ENCODE peak calls at places on chromosomes 4 and X, in five cellular contexts. C is fibroblast of lung, G is K562, O is HCT116, H is IMR-90. W is an unnamed sample.

GRCh38 chr4:179114615-179115014 is 1672.4 kb upstream of the AGA start:
- DNase-seq in O (no peak), G (no peak), C (no peak), H (no peak), W (no peak)

GRCh38 chr4:73341454-73341853 is 62.6 kb upstream of the ALB start:
- DNase-seq in H (peak), C (peak), G (peak), O (peak), W (peak)

GRCh38 chrX:135931644-135932487 is 38.4 kb downstream of the SAGE1 start:
- DNase-seq in G (peak), C (peak), H (peak), O (peak), W (peak)

GRCh38 chrX:56728321-56728720 is 722 bp upstream of the NBDY start:
- DNase-seq in O (no peak), C (peak), G (no peak), H (no peak), W (no peak)

GRCh38 chr4:19455850-19456602 is 795.7 kb upstream of the SLIT2 start:
- DNase-seq in H (no peak), G (no peak), C (no peak), O (peak), W (no peak)

GRCh38 chr4:10164877-10165283 is 48.3 kb upstream of the WDR1 start:
- DNase-seq in O (peak), H (peak), G (peak), C (peak), W (no peak)

GRCh38 chr4:36244257-36245084 is at the start of gene ARAP2:
- DNase-seq in G (peak), H (peak), C (peak), O (peak), W (peak)

GRCh38 chrX:86714441-86714840 is 566.2 kb downstream of the DACH2 start:
- DNase-seq in C (no peak), G (no peak), H (no peak), O (no peak), W (no peak)

GRCh38 chr4:13980317-13980716 is 352.8 kb upstream of the BOD1L1 start:
- DNase-seq in C (peak), H (peak), G (no peak), O (no peak), W (no peak)

GRCh38 chr4:56637154-56637553 is 43.9 kb downstream of the HOPX start:
- DNase-seq in H (no peak), G (no peak), O (no peak), C (no peak), W (no peak)

GRCh38 chr4:56640907-56641493 is 40.1 kb downstream of the HOPX start:
- DNase-seq in H (no peak), G (no peak), C (no peak), O (peak), W (peak)

GRCh38 chr4:56643596-56643995 is 37.5 kb downstream of the HOPX start:
- DNase-seq in G (no peak), C (no peak), O (no peak), H (no peak), W (no peak)

GRCh38 chr4:56637791-56638190 is 43.3 kb downstream of the HOPX start:
- DNase-seq in H (no peak), G (no peak), C (no peak), O (no peak), W (no peak)

DNA sequence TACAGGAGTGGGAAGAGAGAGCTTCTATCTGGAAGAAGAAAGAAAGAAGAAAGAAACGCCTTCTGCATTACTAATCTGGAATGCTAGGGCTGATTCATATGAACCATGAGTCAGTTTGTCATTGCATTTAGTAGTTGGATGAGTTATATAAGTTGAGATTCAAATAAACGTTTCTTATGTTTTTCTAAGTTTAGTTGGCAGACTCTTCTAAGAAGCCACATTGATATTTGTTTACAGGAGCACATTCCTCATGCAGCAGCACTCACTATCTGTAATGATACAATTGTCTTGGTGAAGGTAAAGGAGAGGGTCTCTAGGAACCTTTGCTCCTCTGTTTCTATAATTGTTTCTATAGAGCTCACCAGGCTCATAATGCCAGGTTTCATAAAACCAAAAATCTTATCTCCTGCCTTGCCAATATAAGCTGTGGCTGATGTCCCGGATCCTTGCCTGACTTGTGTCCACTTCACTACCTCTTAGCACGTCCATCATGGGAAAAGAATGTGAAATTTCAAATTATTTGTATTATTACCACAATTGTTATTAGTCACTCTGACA is 39.5 kb downstream of the HOPX start:
- DNase-seq in O (peak), G (no peak), C (peak), H (peak), W (peak)
- H2AFZ ChIP-seq in O (peak), G (no peak), C (no peak), H (no peak), W (no peak)

GRCh38 chr4:143260750-143261149 is 75.9 kb upstream of the GAB1 start:
- DNase-seq in G (no peak), C (no peak), O (no peak), H (peak), W (no peak)

GRCh38 chr4:143262838-143263237 is 73.8 kb upstream of the GAB1 start:
- DNase-seq in H (no peak), C (no peak), G (no peak), O (no peak), W (no peak)
- H2AFZ ChIP-seq in H (no peak), C (no peak), G (no peak), O (no peak), W (no peak)

GRCh38 chr4:42306221-42307109 is 90.8 kb upstream of the SHISA3 start:
- DNase-seq in C (no peak), G (no peak), O (no peak), H (no peak), W (no peak)
- H2AFZ ChIP-seq in C (no peak), G (no peak), O (no peak), H (no peak), W (no peak)

GRCh38 chr4:75921910-75922309 is 18.9 kb downstream of the NAAA start:
- DNase-seq in C (no peak), H (no peak), G (no peak), O (no peak), W (no peak)
- H2AFZ ChIP-seq in C (no peak), H (no peak), G (no peak), O (no peak), W (no peak)

GRCh38 chrX:13687203-13687602 is 1.7 kb upstream of the RAB9A start:
- DNase-seq in C (no peak), G (no peak), H (no peak), O (no peak), W (no peak)

GRCh38 chrX:13690836-13691235 is 1.9 kb downstream of the RAB9A start:
- DNase-seq in H (no peak), O (no peak), G (no peak), C (no peak), W (no peak)

GRCh38 chrX:13688772-13689518 is at the start of gene RAB9A:
- DNase-seq in G (peak), O (peak), H (peak), C (peak), W (peak)

GRCh38 chrX:13689519-13690211 is 737 bp downstream of the RAB9A start:
- DNase-seq in G (no peak), O (no peak), H (peak), C (peak), W (no peak)

DNA sequence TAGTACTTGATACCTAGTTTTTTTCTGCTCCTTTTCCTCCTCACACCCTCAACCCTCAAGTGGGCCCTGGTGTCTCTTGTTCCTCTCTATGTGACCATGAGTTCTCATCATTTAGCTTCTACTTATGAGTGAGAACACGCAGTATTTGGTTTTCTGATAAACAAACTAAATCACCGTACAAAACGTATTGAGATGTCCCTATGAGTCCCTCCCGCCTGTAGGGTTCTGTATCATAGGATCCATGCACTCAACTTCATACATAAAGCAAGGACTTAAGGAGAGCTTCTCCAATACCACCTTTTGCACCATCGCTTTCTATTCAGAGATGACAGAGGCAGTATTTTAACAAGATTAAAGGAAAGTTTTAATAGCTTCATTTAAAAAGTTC is 550 bp upstream of the RAB9A start:
- DNase-seq in O (no peak), C (no peak), H (no peak), G (no peak), W (no peak)
- H2AFZ ChIP-seq in O (peak), C (no peak), H (no peak), G (peak), W (peak)

GRCh38 chr4:88227734-88228133 is 56.6 kb downstream of the PPM1K start:
- DNase-seq in C (no peak), G (no peak), H (no peak), O (no peak), W (no peak)

GRCh38 chr4:88230953-88231835 is 53.2 kb downstream of the PPM1K start:
- DNase-seq in H (peak), G (no peak), C (no peak), O (no peak), W (no peak)

GRCh38 chr4:88226143-88226542 is 58.2 kb downstream of the PPM1K start:
- DNase-seq in H (no peak), G (no peak), O (no peak), C (no peak), W (no peak)

GRCh38 chr4:88230399-88230798 is 54.0 kb downstream of the PPM1K start:
- DNase-seq in O (no peak), G (no peak), H (no peak), C (no peak), W (no peak)

GRCh38 chr4:88225216-88226107 is 58.9 kb downstream of the PPM1K start:
- DNase-seq in C (peak), H (peak), O (no peak), G (no peak), W (no peak)
- H2AFZ ChIP-seq in C (no peak), H (no peak), O (no peak), G (no peak), W (no peak)

GRCh38 chr4:148857234-148857972 is 415.2 kb upstream of the NR3C2 start:
- DNase-seq in O (no peak), C (peak), H (peak), G (no peak), W (no peak)
- H2AFZ ChIP-seq in O (no peak), C (no peak), H (peak), G (no peak), W (no peak)

GRCh38 chr4:163550869-163551267 is 56.4 kb downstream of the TMA16 start:
- DNase-seq in G (no peak), C (no peak), H (no peak), O (no peak), W (no peak)
- H2AFZ ChIP-seq in G (no peak), C (no peak), H (no peak), O (no peak), W (no peak)

GRCh38 chr4:119653990-119654389 is 25.4 kb upstream of the PDE5A start:
- DNase-seq in O (no peak), C (no peak), H (no peak), G (no peak), W (no peak)

GRCh38 chr4:119655111-119655837 is 26.7 kb upstream of the PDE5A start:
- DNase-seq in C (no peak), O (no peak), H (peak), G (no peak), W (no peak)

GRCh38 chr4:119656342-119656741 is 27.7 kb upstream of the PDE5A start:
- DNase-seq in G (no peak), O (no peak), H (no peak), C (no peak), W (no peak)

GRCh38 chr4:119659576-119659975 is 31.0 kb upstream of the PDE5A start:
- DNase-seq in G (no peak), C (peak), O (no peak), H (peak), W (no peak)

DNA sequence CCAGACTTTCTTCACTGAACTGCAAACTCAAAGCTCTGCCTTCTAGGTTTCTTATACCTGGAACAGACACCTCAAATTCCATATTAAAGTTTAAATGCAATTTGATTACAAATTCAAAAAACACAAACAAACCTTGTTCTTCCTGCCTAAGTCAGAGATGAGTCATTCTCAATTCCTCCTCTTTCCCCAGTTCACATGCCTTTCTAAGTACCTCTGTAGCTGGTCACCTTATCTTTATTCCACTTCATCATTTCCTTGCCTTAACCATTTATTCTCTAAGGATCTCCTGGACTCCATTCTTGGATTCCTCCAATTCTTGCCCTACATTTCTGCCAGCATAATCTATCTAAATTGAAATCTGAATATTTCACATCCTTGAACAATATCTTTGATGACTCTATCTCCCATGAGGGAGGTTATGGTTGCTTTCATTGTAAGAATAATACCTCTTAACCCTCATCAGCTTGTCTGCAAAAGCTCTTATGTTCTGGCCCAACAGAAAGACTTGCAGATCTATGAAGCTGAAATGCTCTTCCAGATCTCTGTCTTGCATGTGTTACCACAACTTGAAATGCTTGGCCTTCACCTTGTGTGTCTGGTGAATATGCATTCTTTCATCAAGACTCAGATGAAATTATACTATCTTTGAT is 28.5 kb upstream of the PDE5A start:
- DNase-seq in O (peak), C (peak), G (no peak), H (peak), W (peak)
- H2AFZ ChIP-seq in O (peak), C (no peak), G (no peak), H (no peak), W (peak)